ENCODE peak calls at places on chromosomes 5 and 9, in four cellular contexts. C is fibroblast of lung; J is A673; H is CD8-positive, alpha-beta T cell. L is an unnamed sample.

GRCh38 chr9:98644011-98644410 is 64.7 kb downstream of the GABBR2 start:
- DNase-seq in C (no peak), H (no peak), J (no peak), L (no peak)

GRCh38 chr9:14312721-14313377 is 1.1 kb downstream of the NFIB start:
- DNase-seq in J (no peak), H (no peak), C (peak; percentile 55), L (peak; percentile 64)

GRCh38 chr9:130433168-130433946 is 11.4 kb upstream of the ASS1 start:
- DNase-seq in H (peak; percentile 36), J (peak; percentile 70), C (peak; percentile 62), L (peak; percentile 49)

GRCh38 chr9:93577940-93578682 is 1.7 kb downstream of the PHF2 start:
- DNase-seq in J (no peak), H (no peak), C (no peak), L (peak; percentile 34)

GRCh38 chr9:133162802-133163558 is 734 bp downstream of the GBGT1 start:
- DNase-seq in J (no peak), C (no peak), H (no peak), L (no peak)

GRCh38 chr9:24434183-24434582 is 111.5 kb downstream of the IZUMO3 start:
- DNase-seq in C (no peak), J (no peak), H (no peak), L (no peak)

GRCh38 chr9:92952861-92953620 is 5.7 kb downstream of the FGD3 start:
- DNase-seq in H (no peak), J (no peak), C (peak; percentile 69), L (peak; percentile 14)

GRCh38 chr5:1526681-1527131 is 2.9 kb upstream of the LPCAT1 start:
- DNase-seq in J (no peak), C (no peak), H (no peak), L (no peak)

GRCh38 chr5:120604898-120605297 is 140.8 kb downstream of the PRR16 start:
- DNase-seq in C (peak; percentile 99), J (no peak), H (no peak), L (peak; percentile 88)

GRCh38 chr9:89929315-89929714 is 324.5 kb downstream of the GADD45G start:
- DNase-seq in H (no peak), C (no peak), J (no peak), L (no peak)

GRCh38 chr5:59081693-59082092 is 498.8 kb downstream of the RAB3C start:
- DNase-seq in H (no peak), C (no peak), J (peak; percentile 25), L (no peak)

GRCh38 chr5:68224561-68225187 is 9.1 kb downstream of the PIK3R1 start:
- DNase-seq in C (peak; percentile 78), H (no peak), J (no peak), L (peak; percentile 67)

GRCh38 chr5:142819816-142820215 is 49.6 kb downstream of the ARHGAP26 start:
- DNase-seq in J (no peak), H (no peak), C (no peak), L (peak; percentile 48)

GRCh38 chr5:142821733-142822487 is 51.7 kb downstream of the ARHGAP26 start:
- DNase-seq in H (no peak), J (peak; percentile 79), C (peak; percentile 95), L (peak; percentile 63)

GRCh38 chr5:142819292-142819691 is 49.1 kb downstream of the ARHGAP26 start:
- DNase-seq in C (no peak), J (no peak), H (no peak), L (no peak)

GRCh38 chr5:142820447-142820846 is 50.3 kb downstream of the ARHGAP26 start:
- DNase-seq in C (no peak), J (no peak), H (no peak), L (no peak)

DNA sequence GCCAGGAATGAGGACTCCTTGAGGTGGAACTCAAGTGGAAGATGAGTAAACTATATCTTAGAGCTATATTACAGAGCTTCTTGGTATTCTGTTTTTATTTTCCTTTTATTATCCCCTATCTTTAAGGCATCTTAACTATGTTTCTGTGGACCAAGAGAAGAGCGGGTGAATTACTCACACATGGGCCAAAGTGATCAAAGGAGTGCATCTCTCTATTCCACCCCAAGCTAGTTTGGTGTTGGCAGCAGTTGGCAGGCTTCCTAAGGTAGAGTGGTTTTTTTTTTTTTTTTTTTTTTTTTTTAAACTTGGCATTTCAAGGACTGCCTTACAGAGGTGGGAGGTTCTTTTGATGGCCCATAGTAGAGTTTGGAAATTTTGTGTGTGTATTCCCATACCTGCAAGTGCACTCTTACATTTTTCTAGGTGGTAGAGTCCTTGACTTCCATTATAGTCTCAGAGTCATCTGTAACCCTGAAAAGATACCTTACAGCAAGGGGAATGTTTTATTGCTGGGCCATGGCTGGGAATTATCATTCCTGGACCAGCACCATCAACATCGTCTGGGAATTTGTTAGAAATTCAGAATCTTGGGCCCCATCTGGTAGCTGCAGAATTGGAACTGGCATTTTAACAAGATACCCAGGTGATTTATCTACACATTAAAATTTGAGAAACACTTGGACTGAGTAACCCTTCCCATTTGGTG is 51.0 kb downstream of the ARHGAP26 start:
- DNase-seq in H (no peak), J (no peak), C (no peak), L (no peak)
- H3K4me1 ChIP-seq in H (no peaks in the 10 kb centered on the region), J (peaks cover 42% of the 10 kb centered on the region), C (peaks cover 27% of the 10 kb centered on the region), L (peaks cover 80% of the 10 kb centered on the region)

GRCh38 chr9:135243201-135244190 is 156.0 kb downstream of the OLFM1 start:
- DNase-seq in C (no peak), H (no peak), J (no peak), L (no peak)
- H3K9me3 ChIP-seq in C (no peaks in the 10 kb centered on the region), H (no peaks in the 10 kb centered on the region), J (no peaks in the 10 kb centered on the region), L (no peaks in the 10 kb centered on the region)

DNA sequence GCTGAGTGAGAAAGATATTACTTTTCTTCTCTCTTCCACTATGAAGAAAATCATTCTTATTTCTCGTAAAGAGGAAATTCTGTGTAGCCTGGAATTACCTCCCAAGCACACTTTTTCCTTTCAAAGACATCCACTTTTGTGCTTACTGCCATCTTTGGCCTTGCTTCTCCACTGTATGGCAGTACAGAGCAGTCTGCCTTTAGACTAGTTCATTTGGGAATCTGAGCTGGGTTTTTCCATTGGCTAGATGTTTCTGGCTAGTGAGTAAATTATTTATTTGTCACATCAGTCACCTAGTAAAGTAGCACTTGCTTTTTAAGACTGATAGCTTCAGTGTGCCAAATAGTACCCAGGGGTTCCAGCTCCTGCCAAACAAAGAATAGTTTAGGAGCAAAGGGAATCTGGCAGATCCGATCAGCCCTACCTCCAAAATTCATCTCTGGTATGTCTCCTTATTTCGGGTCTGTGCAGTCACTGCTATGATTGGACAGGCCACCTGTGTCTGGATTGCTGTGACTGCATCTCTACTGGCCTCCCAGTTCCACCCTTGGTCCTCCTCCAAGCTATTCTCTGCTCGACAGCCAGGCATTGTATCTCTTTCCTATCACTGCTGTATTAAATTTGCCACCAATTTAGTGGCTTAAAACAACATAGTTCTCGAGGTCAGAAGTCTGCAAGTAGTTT is 97.6 kb downstream of the NUDT12 start:
- DNase-seq in H (no peak), J (peak; percentile 9), C (no peak), L (peak; percentile 24)
- H3K4me1 ChIP-seq in H (no peaks in the 10 kb centered on the region), J (peaks cover 11% of the 10 kb centered on the region), C (peaks cover 6% of the 10 kb centered on the region), L (peaks cover 25% of the 10 kb centered on the region)

GRCh38 chr9:138085568-138085967 is 208.0 kb downstream of the CACNA1B start:
- DNase-seq in J (no peak), H (no peak), C (no peak), L (no peak)
- H3K9me3 ChIP-seq in J (peaks cover 17% of the 10 kb centered on the region), H (no peaks in the 10 kb centered on the region), C (no peaks in the 10 kb centered on the region), L (peaks cover 19% of the 10 kb centered on the region)

GRCh38 chr5:142808778-142809606 is 38.8 kb downstream of the ARHGAP26 start:
- DNase-seq in H (no peak), C (no peak), J (peak; percentile 44), L (no peak)

GRCh38 chr5:142811840-142812557 is 41.8 kb downstream of the ARHGAP26 start:
- DNase-seq in J (no peak), H (no peak), C (no peak), L (no peak)

GRCh38 chr5:142813208-142813607 is 43.0 kb downstream of the ARHGAP26 start:
- DNase-seq in H (no peak), J (no peak), C (no peak), L (no peak)

GRCh38 chr5:142810081-142810480 is 39.9 kb downstream of the ARHGAP26 start:
- DNase-seq in C (peak; percentile 36), J (no peak), H (no peak), L (no peak)

DNA sequence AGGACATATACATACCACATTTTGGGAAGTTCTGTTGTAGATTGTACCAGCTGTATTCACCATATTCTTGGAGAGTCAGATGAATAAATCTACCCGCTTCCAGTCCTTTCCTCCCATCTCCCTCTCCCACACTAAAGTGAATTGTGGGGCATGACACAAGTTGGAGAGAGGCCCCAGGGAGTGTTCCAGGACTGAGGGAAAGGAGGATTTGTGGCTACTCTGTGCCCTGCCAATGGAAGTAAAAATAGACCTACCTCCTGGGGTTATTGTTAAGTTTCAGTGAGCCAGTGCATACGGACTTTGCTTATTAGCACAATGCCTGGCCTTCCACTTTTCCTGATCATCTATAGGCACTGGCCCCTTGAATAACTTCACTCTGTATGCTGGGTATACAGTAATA is 40.7 kb downstream of the ARHGAP26 start:
- DNase-seq in C (no peak), H (no peak), J (no peak), L (no peak)
- H3K4me1 ChIP-seq in C (no peaks in the 10 kb centered on the region), H (peaks cover 12% of the 10 kb centered on the region), J (peaks cover 22% of the 10 kb centered on the region), L (peaks cover 27% of the 10 kb centered on the region)

GRCh38 chr5:178368716-178369300 is 136.2 kb upstream of the PHYKPL start:
- DNase-seq in H (no peak), C (no peak), J (no peak), L (no peak)
- H3K9me3 ChIP-seq in H (no peaks in the 10 kb centered on the region), C (no peaks in the 10 kb centered on the region), J (no peaks in the 10 kb centered on the region), L (peaks cover 6% of the 10 kb centered on the region)

DNA sequence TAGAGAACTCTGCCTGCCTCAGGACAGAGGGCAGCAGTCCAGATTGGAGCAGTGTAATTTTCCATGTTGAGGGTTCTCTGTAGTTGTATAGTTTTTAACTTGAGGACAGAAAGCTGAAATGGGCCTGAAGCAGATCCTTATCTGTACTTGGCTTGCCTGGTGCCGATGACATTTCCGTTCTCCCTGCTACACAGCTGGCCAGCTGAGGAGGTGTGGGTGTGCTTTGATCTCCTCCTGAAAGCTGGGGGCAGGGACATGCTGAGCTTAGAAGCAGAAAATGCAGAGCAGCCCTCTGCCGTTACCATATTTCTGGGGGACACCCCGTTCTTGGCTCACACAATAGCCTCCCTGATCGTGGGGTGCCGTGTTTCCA is 10.4 kb downstream of the GLRX start:
- DNase-seq in H (no peak), C (peak; percentile 25), J (no peak), L (no peak)
- H3K4me1 ChIP-seq in H (peaks cover 87% of the 10 kb centered on the region), C (peaks cover 30% of the 10 kb centered on the region), J (peaks cover 54% of the 10 kb centered on the region), L (peaks cover 41% of the 10 kb centered on the region)

DNA sequence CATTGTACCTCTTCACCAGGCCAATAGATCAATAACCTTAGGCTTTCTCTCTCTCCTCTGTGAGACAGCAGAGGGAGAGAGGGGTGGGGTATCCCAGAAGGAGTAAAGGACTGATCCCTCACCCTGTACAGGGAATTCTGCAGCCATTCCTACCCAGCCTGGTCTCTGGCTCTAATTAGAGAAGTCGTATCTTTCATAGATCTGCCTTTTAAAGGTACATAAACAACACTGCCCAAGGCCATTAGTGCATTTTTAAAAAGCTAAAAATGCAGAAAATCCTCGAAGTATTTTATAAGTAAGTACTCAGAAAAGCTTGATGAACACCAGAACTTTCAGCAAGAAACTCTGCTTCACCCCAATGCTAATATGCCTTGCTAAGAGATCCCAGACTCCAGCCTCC is 199.9 kb upstream of the ANKRD55 start:
- DNase-seq in C (no peak), J (no peak), H (no peak), L (peak; percentile 57)
- H3K9me3 ChIP-seq in C (no peaks in the 10 kb centered on the region), J (no peaks in the 10 kb centered on the region), H (no peaks in the 10 kb centered on the region), L (no peaks in the 10 kb centered on the region)

GRCh38 chr5:124698774-124699173 is 47.7 kb downstream of the ZNF608 start:
- DNase-seq in C (peak; percentile 70), H (no peak), J (no peak), L (no peak)
- H3K4me1 ChIP-seq in C (peaks cover 15% of the 10 kb centered on the region), H (no peaks in the 10 kb centered on the region), J (peaks cover 8% of the 10 kb centered on the region), L (peaks cover 34% of the 10 kb centered on the region)

L was measured in adipocyte.